ENCODE peak calls at places on chromosome 16, in eight cellular contexts. Q is A172; F is HL-60; V is KG1; N is CD8-positive, alpha-beta T cell; S is NCI-H2081; R is T-helper 2 cell; X is stimulated activated naive CD4-positive, alpha-beta T cell. O is an unnamed sample.

GRCh38 chr16:72596373-72596772 is 424.4 kb upstream of the PMFBP1 start:
- DNase-seq in R (no peak), S (no peak), Q (no peak), N (no peak), V (no peak), F (no peak), X (no peak), O (no peak)

GRCh38 chr16:22233050-22233405 is 26.9 kb downstream of the EEF2K start:
- DNase-seq in F (no peak), N (no peak), X (no peak), V (no peak), R (no peak), S (no peak), Q (no peak), O (no peak)

GRCh38 chr16:66874079-66874775 is 6.1 kb upstream of the PDP2 start:
- DNase-seq in N (no peak), S (no peak), F (no peak), V (peak; percentile 27), X (no peak), R (peak; percentile 72), Q (no peak), O (no peak)

GRCh38 chr16:52408197-52408845 is 138.6 kb downstream of the TOX3 start:
- DNase-seq in R (no peak), S (no peak), X (no peak), V (no peak), Q (no peak), F (no peak), N (no peak), O (no peak)

GRCh38 chr16:81626181-81626674 is 152.9 kb upstream of the PLCG2 start:
- DNase-seq in F (no peak), V (no peak), R (peak; percentile 85), Q (no peak), S (no peak), X (no peak), N (no peak), O (no peak)

GRCh38 chr16:50501986-50502615 is 46.1 kb upstream of the NKD1 start:
- DNase-seq in N (no peak), S (no peak), F (no peak), V (no peak), Q (no peak), X (no peak), R (no peak), O (no peak)

GRCh38 chr16:19503461-19504075 is 18.3 kb downstream of the GDE1 start:
- DNase-seq in R (no peak), X (no peak), V (no peak), Q (no peak), F (no peak), S (no peak), N (no peak), O (no peak)

GRCh38 chr16:10862432-10862831 is 14.6 kb upstream of the CIITA start:
- DNase-seq in Q (peak; percentile 95), R (no peak), X (no peak), F (peak; percentile 82), V (no peak), N (no peak), S (no peak), O (no peak)

GRCh38 chr16:49491736-49492089 is 118.1 kb downstream of the C16orf78 start:
- DNase-seq in F (no peak), X (no peak), Q (no peak), S (no peak), V (no peak), R (no peak), N (no peak), O (peak; percentile 39)

GRCh38 chr16:50876263-50876662 is 134.4 kb downstream of the CYLD start:
- DNase-seq in V (no peak), R (no peak), N (no peak), Q (no peak), F (no peak), X (no peak), S (no peak), O (no peak)

GRCh38 chr16:67773569-67774456 is 32.5 kb downstream of the RANBP10 start:
- DNase-seq in S (no peak), Q (no peak), R (no peak), V (no peak), F (no peak), N (no peak), X (no peak), O (no peak)

GRCh38 chr16:8798174-8798527 is 512 bp downstream of the PMM2 start:
- DNase-seq in F (no peak), Q (peak; percentile 37), S (no peak), N (no peak), V (no peak), X (no peak), R (peak; percentile 16), O (no peak)

GRCh38 chr16:87765473-87765775 is 362 bp downstream of the KLHDC4 start:
- DNase-seq in R (no peak), F (peak; percentile 3), X (peak; percentile 42), N (peak; percentile 41), V (no peak), S (no peak), Q (no peak), O (no peak)

GRCh38 chr16:66668777-66669444 is 27.6 kb downstream of the CMTM4 start:
- DNase-seq in S (no peak), V (no peak), X (no peak), N (no peak), F (no peak), R (no peak), Q (no peak), O (no peak)

GRCh38 chr16:50295541-50296132 is 29.3 kb downstream of the ADCY7 start:
- DNase-seq in X (no peak), V (no peak), R (no peak), F (no peak), N (no peak), Q (no peak), S (no peak), O (no peak)

O was measured in iPS DF 6.9.